ENCODE peak calls at places on chromosomes 4 and X, in ten cellular contexts. A, S, K, T, F, U, J, D, O and M are unnamed samples.

GRCh38 chrX:43679058-43679457 is 23.0 kb downstream of the MAOA start:
- DNase-seq in A (no peak), S (no peak), K (no peak), T (no peak), F (no peak), U (no peak), J (no peak), D (no peak), O (no peak), M (no peak)

GRCh38 chr4:38951598-38951997 is 80.6 kb downstream of the TMEM156 start:
- DNase-seq in A (no peak), S (no peak), K (no peak), T (no peak), F (no peak), U (no peak), J (no peak), D (no peak), O (no peak), M (no peak)

GRCh38 chr4:147761218-147761883 is 29.5 kb downstream of the ARHGAP10 start:
- DNase-seq in A (no peak), S (no peak), K (no peak), T (no peak), F (no peak), U (no peak), J (no peak), D (no peak), O (no peak), M (no peak)

GRCh38 chrX:6299724-6300123 is 71.1 kb upstream of the NLGN4X start:
- DNase-seq in A (no peak), S (no peak), K (no peak), T (no peak), F (no peak), U (no peak), J (no peak), D (no peak), O (no peak), M (no peak)

GRCh38 chrX:77668391-77669237 is 117.4 kb downstream of the ATRX start:
- DNase-seq in A (peak), S (peak), K (no peak), T (peak), F (no peak), U (no peak), J (no peak), D (no peak), O (no peak), M (peak)

GRCh38 chrX:46601283-46601682 is 27.7 kb downstream of the CHST7 start:
- DNase-seq in A (peak), S (no peak), K (no peak), T (peak), F (no peak), U (no peak), J (no peak), D (no peak), O (no peak), M (no peak)

GRCh38 chr4:74523076-74523475 is 78.1 kb downstream of the AREG start:
- DNase-seq in A (no peak), S (no peak), K (no peak), T (no peak), F (no peak), U (no peak), J (no peak), D (no peak), O (no peak), M (no peak)

GRCh38 chr4:4694296-4694772 is 152.5 kb upstream of the STX18 start:
- DNase-seq in A (no peak), S (no peak), K (no peak), T (no peak), F (no peak), U (no peak), J (no peak), D (no peak), O (no peak), M (no peak)

GRCh38 chrX:15714529-15714928 is 23.5 kb upstream of the CA5B start:
- DNase-seq in A (no peak), S (peak), K (no peak), T (peak), F (no peak), U (no peak), J (no peak), D (no peak), O (no peak), M (no peak)

GRCh38 chrX:22122510-22122909 is 90.4 kb downstream of the PHEX start:
- DNase-seq in A (peak), S (peak), K (no peak), T (peak), F (no peak), U (no peak), J (no peak), D (no peak), O (no peak), M (no peak)

GRCh38 chrX:110182865-110183264 is 135.0 kb downstream of the AMMECR1 start:
- DNase-seq in A (no peak), S (no peak), K (no peak), T (no peak), F (no peak), U (no peak), J (no peak), D (no peak), O (no peak), M (peak)

GRCh38 chr4:38266616-38267015 is 306.4 kb downstream of the PTTG2 start:
- DNase-seq in A (no peak), S (no peak), K (no peak), T (peak), F (no peak), U (no peak), J (peak), D (peak), O (peak), M (peak)

GRCh38 chr4:108135549-108136209 is 33.1 kb downstream of the LEF1 start:
- DNase-seq in A (no peak), S (peak), K (no peak), T (no peak), F (no peak), U (no peak), J (no peak), D (no peak), O (no peak), M (no peak)

GRCh38 chr4:3419836-3420605 is 21.7 kb upstream of the HGFAC start:
- DNase-seq in A (no peak), S (no peak), K (no peak), T (no peak), F (no peak), U (no peak), J (no peak), D (no peak), O (no peak), M (no peak)

GRCh38 chrX:9326369-9326768 is 138.5 kb upstream of the TBL1X start:
- DNase-seq in A (no peak), S (no peak), K (no peak), T (no peak), F (no peak), U (no peak), J (no peak), D (no peak), O (no peak), M (no peak)

GRCh38 chr4:139550724-139551429 is 5.1 kb downstream of the SETD7 start:
- DNase-seq in A (peak), S (no peak), K (no peak), T (no peak), F (no peak), U (no peak), J (no peak), D (no peak), O (no peak), M (no peak)

GRCh38 chr4:11634283-11634682 is 205.6 kb upstream of the HS3ST1 start:
- DNase-seq in A (no peak), S (no peak), K (no peak), T (no peak), F (no peak), U (no peak), J (no peak), D (no peak), O (no peak), M (no peak)

GRCh38 chrX:125090046-125090445 is 229.6 kb upstream of the TEX13C start:
- DNase-seq in A (no peak), S (no peak), K (no peak), T (no peak), F (no peak), U (no peak), J (no peak), D (no peak), O (no peak), M (no peak)

GRCh38 chr4:10077101-10077491 is 39.5 kb downstream of the WDR1 start:
- DNase-seq in A (no peak), S (no peak), K (no peak), T (no peak), F (no peak), U (no peak), J (no peak), D (no peak), O (no peak), M (no peak)

GRCh38 chrX:151396042-151396826 is 772 bp upstream of the VMA21 start:
- DNase-seq in A (no peak), S (peak), K (no peak), T (peak), F (peak), U (peak), J (no peak), D (peak), O (peak), M (peak)

GRCh38 chrX:148599404-148599803 is 99.0 kb downstream of the AFF2 start:
- DNase-seq in A (no peak), S (no peak), K (no peak), T (no peak), F (no peak), U (no peak), J (no peak), D (no peak), O (no peak), M (peak)

GRCh38 chr4:26131053-26131452 is 189.8 kb upstream of the RBPJ start:
- DNase-seq in A (no peak), S (no peak), K (peak), T (no peak), F (no peak), U (no peak), J (no peak), D (no peak), O (no peak), M (no peak)

GRCh38 chr4:177404980-177405379 is 37.3 kb downstream of the AGA start:
- DNase-seq in A (no peak), S (no peak), K (no peak), T (no peak), F (no peak), U (no peak), J (no peak), D (no peak), O (no peak), M (no peak)

GRCh38 chr4:174216935-174217272 is 66.6 kb downstream of the FBXO8 start:
- DNase-seq in A (no peak), S (no peak), K (no peak), T (no peak), F (no peak), U (no peak), J (no peak), D (no peak), O (no peak), M (no peak)

GRCh38 chr4:6673660-6674499 is 19.8 kb upstream of the S100P start:
- DNase-seq in A (peak), S (peak), K (peak), T (peak), F (peak), U (peak), J (peak), D (peak), O (peak), M (peak)

GRCh38 chrX:18899796-18900380 is 84.0 kb downstream of the PHKA2 start:
- DNase-seq in A (peak), S (no peak), K (no peak), T (no peak), F (no peak), U (no peak), J (no peak), D (no peak), O (peak), M (no peak)